ENCODE peak calls at places on chromosomes 11 and 22, in five cellular contexts. Q is trophoblast cell, M is H1, Y is mesendoderm, W is neuronal stem cell. I is an unnamed sample.

GRCh38 chr11:122002047-122002446 is 114.0 kb downstream of the BLID start:
- DNase-seq in Q (no peak), M (no peak), Y (no peak), W (no peak), I (no peak)

GRCh38 chr11:38667359-38667758 is 2069.3 kb upstream of the RAG2 start:
- DNase-seq in Q (no peak), M (no peak), Y (no peak), W (no peak), I (no peak)

GRCh38 chr22:43462701-43463100 is 50.9 kb downstream of the MPPED1 start:
- DNase-seq in Q (no peak), M (no peak), Y (no peak), W (no peak), I (no peak)

GRCh38 chr22:23386245-23386631 is 193.9 kb downstream of the IGLL1 start:
- DNase-seq in Q (peak), M (no peak), Y (no peak), W (no peak), I (no peak)

GRCh38 chr11:104091281-104092071 is 55.0 kb downstream of the DDI1 start:
- DNase-seq in Q (no peak), M (no peak), Y (peak), W (no peak), I (peak)

GRCh38 chr11:2186669-2187266 is 15.2 kb upstream of the TH start:
- DNase-seq in Q (peak), M (no peak), Y (peak), W (peak), I (no peak)

GRCh38 chr11:15342163-15342562 is 227.4 kb downstream of the INSC start:
- DNase-seq in Q (no peak), M (no peak), Y (peak), W (no peak), I (no peak)

GRCh38 chr11:78417175-78417887 is at the start of gene GAB2:
- DNase-seq in Q (peak), M (no peak), Y (no peak), W (no peak), I (no peak)

GRCh38 chr11:93611836-93612677 is 49.4 kb upstream of the CEP295 start:
- DNase-seq in Q (peak), M (no peak), Y (no peak), W (no peak), I (no peak)

GRCh38 chr11:35155677-35156076 is 16.7 kb downstream of the CD44 start:
- DNase-seq in Q (no peak), M (no peak), Y (no peak), W (no peak), I (no peak)

GRCh38 chr11:68504432-68505066 is 44.0 kb downstream of the PPP6R3 start:
- DNase-seq in Q (no peak), M (no peak), Y (no peak), W (no peak), I (no peak)

GRCh38 chr11:95508219-95508880 is 277.3 kb upstream of the SESN3 start:
- DNase-seq in Q (no peak), M (no peak), Y (no peak), W (no peak), I (no peak)

GRCh38 chr22:49107561-49107960 is 720.1 kb downstream of the BRD1 start:
- DNase-seq in Q (no peak), M (no peak), Y (no peak), W (no peak), I (no peak)

GRCh38 chr22:28563636-28564035 is 116.0 kb downstream of the TTC28 start:
- DNase-seq in Q (no peak), M (no peak), Y (no peak), W (no peak), I (no peak)

GRCh38 chr11:126163779-126164178 is 47.7 kb downstream of the RPUSD4 start:
- DNase-seq in Q (no peak), M (no peak), Y (no peak), W (no peak), I (no peak)

GRCh38 chr11:61699737-61700160 is 19.6 kb downstream of the DAGLA start:
- DNase-seq in Q (no peak), M (no peak), Y (no peak), W (no peak), I (no peak)

GRCh38 chr22:35598396-35598710 is 18.8 kb downstream of the MB start:
- DNase-seq in Q (no peak), M (no peak), Y (no peak), W (no peak), I (no peak)

GRCh38 chr11:126646701-126647209 is 291.3 kb downstream of the ST3GAL4 start:
- DNase-seq in Q (no peak), M (no peak), Y (no peak), W (no peak), I (peak)

GRCh38 chr11:57150454-57150917 is 31.3 kb upstream of the LRRC55 start:
- DNase-seq in Q (no peak), M (no peak), Y (peak), W (no peak), I (peak)

GRCh38 chr11:70829160-70829899 is 423.0 kb downstream of the SHANK2 start:
- DNase-seq in Q (no peak), M (no peak), Y (no peak), W (no peak), I (no peak)

GRCh38 chr11:65873280-65874156 is 918 bp upstream of the EFEMP2 start:
- DNase-seq in Q (peak), M (peak), Y (peak), W (peak), I (peak)

GRCh38 chr11:112179601-112180000 is 4.3 kb downstream of the BCO2 start:
- DNase-seq in Q (no peak), M (no peak), Y (no peak), W (no peak), I (no peak)

GRCh38 chr11:128480066-128480465 is 107.3 kb downstream of the ETS1 start:
- DNase-seq in Q (no peak), M (no peak), Y (no peak), W (no peak), I (no peak)

GRCh38 chr22:45197606-45198462 is 34.1 kb downstream of the NUP50 start:
- DNase-seq in Q (peak), M (no peak), Y (no peak), W (no peak), I (no peak)

GRCh38 chr11:82750643-82751139 is 17.0 kb upstream of the FAM181B start:
- DNase-seq in Q (no peak), M (no peak), Y (peak), W (peak), I (no peak)

GRCh38 chr11:117717485-117718314 is 79.3 kb downstream of the DSCAML1 start:
- DNase-seq in Q (peak), M (no peak), Y (peak), W (no peak), I (no peak)

GRCh38 chr22:27844256-27844655 is 42.7 kb upstream of the MN1 start:
- DNase-seq in Q (no peak), M (no peak), Y (no peak), W (no peak), I (no peak)

GRCh38 chr22:45305456-45306065 is 4.2 kb upstream of the FAM118A start:
- DNase-seq in Q (no peak), M (no peak), Y (no peak), W (no peak), I (no peak)

GRCh38 chr11:66962247-66962646 is 4.1 kb upstream of the PC start:
- DNase-seq in Q (no peak), M (no peak), Y (no peak), W (no peak), I (no peak)

GRCh38 chr11:22879615-22880014 is 19.3 kb upstream of the CCDC179 start:
- DNase-seq in Q (peak), M (no peak), Y (no peak), W (no peak), I (peak)

GRCh38 chr11:34105957-34106504 is 602 bp downstream of the NAT10 start:
- DNase-seq in Q (peak), M (no peak), Y (peak), W (no peak), I (peak)

GRCh38 chr11:10323793-10324170 is 18.9 kb downstream of the ADM start:
- DNase-seq in Q (peak), M (no peak), Y (no peak), W (no peak), I (peak)

GRCh38 chr11:118907051-118907748 is 18.5 kb downstream of the BCL9L start:
- DNase-seq in Q (peak), M (no peak), Y (peak), W (no peak), I (peak)

GRCh38 chr11:118908931-118909618 is 16.7 kb downstream of the BCL9L start:
- DNase-seq in Q (no peak), M (no peak), Y (peak), W (no peak), I (peak)

GRCh38 chr11:118907749-118908106 is 18.0 kb downstream of the BCL9L start:
- DNase-seq in Q (no peak), M (no peak), Y (peak), W (no peak), I (no peak)

GRCh38 chr11:118909619-118910308 is 16.0 kb downstream of the BCL9L start:
- DNase-seq in Q (no peak), M (no peak), Y (peak), W (no peak), I (no peak)

GRCh38 chr11:118908264-118908663 is 17.5 kb downstream of the BCL9L start:
- DNase-seq in Q (no peak), M (no peak), Y (no peak), W (no peak), I (no peak)
- H2AK5ac ChIP-seq in Q (peak), M (peak), Y (no peak), W (peak), I (peak)

GRCh38 chr22:50119169-50119767 is 29.5 kb downstream of the MOV10L1 start:
- DNase-seq in Q (no peak), M (no peak), Y (no peak), W (no peak), I (no peak)
- H2BK5ac ChIP-seq in Q (no peak), M (no peak), Y (no peak), W (no peak), I (peak)

GRCh38 chr11:7907121-7907520 is 23.9 kb downstream of the OR10A6 start:
- DNase-seq in Q (peak), M (no peak), Y (no peak), W (no peak), I (no peak)
- H3K4me3 ChIP-seq in Q (no peak), M (no peak), Y (no peak), W (no peak), I (no peak)

GRCh38 chr11:72373163-72373562 is 61.2 kb downstream of the CLPB start:
- DNase-seq in Q (no peak), M (no peak), Y (no peak), W (no peak), I (no peak)
- H2AK5ac ChIP-seq in Q (no peak), M (no peak), Y (no peak), W (no peak), I (no peak)

I was measured in IMR-90.